ENCODE peak calls at places on chromosome 18, in four cellular contexts. J, T, I and F are unnamed samples. For H3K36me3, the result is how much of the 10 kb centered on the place peaks cover.

GRCh38 chr18:31511098-31511497 is 13.1 kb downstream of the DSG2 start:
- DNase-seq in J (no peak), T (no peak), I (no peak), F (no peak)

GRCh38 chr18:34158881-34159690 is 65.6 kb downstream of the NOL4 start:
- DNase-seq in J (peak), T (peak), I (no peak), F (no peak)

GRCh38 chr18:11052800-11053199 is 96.6 kb downstream of the PIEZO2 start:
- DNase-seq in J (peak), T (no peak), I (no peak), F (no peak)

GRCh38 chr18:28706397-28706796 is 529.5 kb upstream of the CDH2 start:
- DNase-seq in J (no peak), T (no peak), I (no peak), F (no peak)

GRCh38 chr18:76437011-76437410 is 58.0 kb downstream of the ZNF516 start:
- DNase-seq in J (no peak), T (no peak), I (peak), F (no peak)

GRCh38 chr18:34342960-34343359 is 118.2 kb upstream of the NOL4 start:
- DNase-seq in J (no peak), T (no peak), I (no peak), F (no peak)

GRCh38 chr18:63342206-63342605 is 22.6 kb upstream of the BCL2 start:
- DNase-seq in J (peak), T (peak), I (no peak), F (no peak)

GRCh38 chr18:76657428-76657827 is 162.4 kb upstream of the ZNF516 start:
- DNase-seq in J (no peak), T (peak), I (no peak), F (no peak)

GRCh38 chr18:21281611-21282010 is 39.6 kb downstream of the GREB1L start:
- DNase-seq in J (no peak), T (no peak), I (no peak), F (no peak)

GRCh38 chr18:48668466-48669179 is 129.8 kb downstream of the CTIF start:
- DNase-seq in J (no peak), T (no peak), I (no peak), F (no peak)

GRCh38 chr18:37671530-37671929 is 105.9 kb upstream of the CELF4 start:
- DNase-seq in J (no peak), T (no peak), I (no peak), F (no peak)

GRCh38 chr18:36139251-36139650 is 9.6 kb downstream of the ELP2 start:
- DNase-seq in J (no peak), T (no peak), I (no peak), F (no peak)

GRCh38 chr18:8081267-8081666 is 514.2 kb downstream of the PTPRM start:
- DNase-seq in J (no peak), T (no peak), I (no peak), F (no peak)

GRCh38 chr18:55950379-55951166 is 362.6 kb upstream of the TCF4 start:
- DNase-seq in J (no peak), T (peak), I (no peak), F (no peak)

GRCh38 chr18:8478166-8478967 is 130.9 kb upstream of the RAB12 start:
- DNase-seq in J (peak), T (peak), I (peak), F (no peak)

GRCh38 chr18:54961868-54962267 is 2.6 kb upstream of the CCDC68 start:
- DNase-seq in J (no peak), T (no peak), I (no peak), F (no peak)

GRCh38 chr18:25350561-25351201 is 1.3 kb downstream of the ZNF521 start:
- DNase-seq in J (peak), T (peak), I (peak), F (no peak)

GRCh38 chr18:65835881-65836280 is 85.1 kb downstream of the CDH7 start:
- DNase-seq in J (no peak), T (no peak), I (no peak), F (no peak)

GRCh38 chr18:65671621-65672415 is 79.0 kb upstream of the CDH7 start:
- DNase-seq in J (no peak), T (no peak), I (no peak), F (no peak)

GRCh38 chr18:70243545-70243944 is 38.1 kb upstream of the RTTN start:
- DNase-seq in J (no peak), T (no peak), I (no peak), F (no peak)

GRCh38 chr18:11661430-11661829 is 27.6 kb upstream of the GNAL start:
- DNase-seq in J (peak), T (no peak), I (no peak), F (no peak)

GRCh38 chr18:36901277-36901701 is 72.4 kb downstream of the KIAA1328 start:
- DNase-seq in J (peak), T (no peak), I (no peak), F (no peak)

GRCh38 chr18:44130365-44130942 is 550.2 kb upstream of the SETBP1 start:
- DNase-seq in J (peak), T (peak), I (no peak), F (no peak)

GRCh38 chr18:77131100-77131651 is 1.4 kb downstream of the MBP start:
- DNase-seq in J (peak), T (no peak), I (peak), F (no peak)

GRCh38 chr18:67692811-67693210 is 176.3 kb upstream of the DSEL start:
- DNase-seq in J (no peak), T (no peak), I (no peak), F (no peak)

GRCh38 chr18:74351354-74351753 is 35.7 kb downstream of the C18orf63 start:
- DNase-seq in J (peak), T (no peak), I (no peak), F (no peak)

GRCh38 chr18:75128051-75128605 is 80.8 kb downstream of the PTGR3 start:
- DNase-seq in J (no peak), T (peak), I (no peak), F (no peak)

DNA sequence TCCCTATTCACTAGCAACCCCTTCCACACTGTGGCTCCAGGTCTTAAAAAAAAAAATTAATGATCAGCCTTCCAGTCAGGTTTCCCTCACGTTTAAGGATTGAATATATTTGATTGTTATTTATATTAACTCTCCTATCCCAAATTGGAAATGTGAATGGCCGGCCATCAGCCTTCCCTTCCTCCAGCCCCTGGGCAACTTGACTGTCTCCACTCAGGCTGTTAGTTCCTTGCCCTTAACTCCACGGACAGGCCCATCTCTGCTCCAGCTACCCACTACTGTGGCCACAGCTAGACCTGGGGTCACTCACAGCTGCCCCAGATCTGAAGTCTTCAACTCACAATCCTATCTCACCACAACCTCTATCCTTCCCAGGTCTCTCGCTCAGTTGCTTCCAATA is 39.9 kb downstream of the THOC1 start:
- DNase-seq in J (no peak), T (no peak), I (no peak), F (no peak)
- H3K36me3 ChIP-seq in J (under half), T (half or more), I (under half), F (under half)

GRCh38 chr18:3251963-3252277 is 4.3 kb downstream of the MYL12A start:
- DNase-seq in J (no peak), T (no peak), I (no peak), F (no peak)
- H3K36me3 ChIP-seq in J (under half), T (under half), I (half or more), F (under half)

GRCh38 chr18:68696937-68697336 is 18.0 kb downstream of the TMX3 start:
- DNase-seq in J (no peak), T (no peak), I (no peak), F (no peak)

GRCh38 chr18:68694316-68694715 is 20.6 kb downstream of the TMX3 start:
- DNase-seq in J (no peak), T (no peak), I (no peak), F (no peak)

GRCh38 chr18:68699043-68699442 is 15.9 kb downstream of the TMX3 start:
- DNase-seq in J (peak), T (no peak), I (no peak), F (no peak)

DNA sequence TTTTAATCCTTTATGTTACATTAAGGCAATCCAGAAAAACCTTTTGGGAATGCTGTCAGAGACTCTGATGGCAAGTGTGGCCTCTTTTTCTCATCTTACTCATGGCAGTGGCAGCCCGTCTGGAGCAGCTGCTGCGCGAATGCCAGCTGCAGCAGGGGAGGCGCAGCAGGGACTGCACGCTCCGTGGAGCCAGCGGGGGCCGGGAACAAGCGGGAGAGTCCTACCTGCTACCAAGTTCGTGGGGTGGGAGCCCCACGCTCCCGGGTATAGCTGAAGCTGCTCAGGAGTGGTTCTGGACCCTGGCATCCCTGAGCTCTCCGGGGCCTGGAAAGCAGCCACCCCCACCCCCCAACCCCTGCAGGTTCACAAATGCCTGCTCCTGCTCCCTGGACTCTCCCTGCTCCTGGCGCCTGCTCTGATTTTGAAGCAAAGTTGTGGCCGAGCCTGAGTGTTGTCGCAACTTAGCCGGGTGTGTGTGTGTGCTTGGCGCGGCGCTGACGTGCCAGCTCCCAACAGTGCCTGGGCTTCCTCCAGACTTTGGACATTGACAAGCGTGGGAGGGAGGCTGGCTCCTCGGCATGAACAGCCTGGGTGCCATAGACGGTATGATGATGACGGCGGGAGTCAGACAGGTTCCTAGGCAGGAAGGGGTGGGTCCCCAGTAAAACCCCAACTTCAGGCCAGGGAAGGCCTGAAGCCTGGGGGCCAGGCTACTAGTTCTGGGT is 21.7 kb downstream of the TMX3 start:
- DNase-seq in J (no peak), T (no peak), I (no peak), F (no peak)
- H3K36me3 ChIP-seq in J (under half), T (under half), I (half or more), F (under half)

GRCh38 chr18:47110875-47111274 is 39.4 kb downstream of the HDHD2 start:
- DNase-seq in J (no peak), T (no peak), I (no peak), F (no peak)
- H3K36me3 ChIP-seq in J (under half), T (under half), I (half or more), F (half or more)

DNA sequence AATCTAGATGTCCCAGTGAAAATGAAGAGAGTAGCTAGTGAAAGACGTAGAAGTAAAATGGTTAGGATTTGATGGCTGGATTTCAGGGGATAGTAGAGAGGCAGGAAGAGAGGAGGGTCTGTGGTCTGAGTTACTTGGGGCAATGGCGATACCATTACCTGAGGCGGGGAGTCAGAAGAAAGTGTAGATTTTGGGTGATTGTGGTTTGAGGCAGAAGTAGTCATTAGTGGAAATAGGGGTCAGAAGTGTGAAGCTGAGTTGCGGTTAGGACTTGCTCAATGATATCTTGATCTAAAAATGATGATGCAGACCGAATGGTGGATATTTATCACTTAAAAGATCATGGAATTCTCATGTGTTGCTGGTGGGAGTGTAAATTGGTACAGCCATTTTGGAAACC is 41.0 kb downstream of the CEP192 start:
- DNase-seq in J (no peak), T (no peak), I (no peak), F (no peak)
- H3K36me3 ChIP-seq in J (under half), T (half or more), I (under half), F (half or more)

GRCh38 chr18:23551978-23552377 is 34.3 kb downstream of the NPC1 start:
- DNase-seq in J (no peak), T (no peak), I (no peak), F (no peak)
- H3K36me3 ChIP-seq in J (under half), T (under half), I (half or more), F (under half)

GRCh38 chr18:58292675-58293074 is 248.6 kb downstream of the NEDD4L start:
- DNase-seq in J (no peak), T (no peak), I (no peak), F (no peak)

GRCh38 chr18:58291131-58291530 is 247.1 kb downstream of the NEDD4L start:
- DNase-seq in J (no peak), T (no peak), I (no peak), F (no peak)

GRCh38 chr18:58288922-58289797 is 245.1 kb downstream of the NEDD4L start:
- DNase-seq in J (no peak), T (no peak), I (no peak), F (no peak)

GRCh38 chr18:58287626-58288289 is 243.7 kb downstream of the NEDD4L start:
- DNase-seq in J (no peak), T (no peak), I (no peak), F (no peak)

DNA sequence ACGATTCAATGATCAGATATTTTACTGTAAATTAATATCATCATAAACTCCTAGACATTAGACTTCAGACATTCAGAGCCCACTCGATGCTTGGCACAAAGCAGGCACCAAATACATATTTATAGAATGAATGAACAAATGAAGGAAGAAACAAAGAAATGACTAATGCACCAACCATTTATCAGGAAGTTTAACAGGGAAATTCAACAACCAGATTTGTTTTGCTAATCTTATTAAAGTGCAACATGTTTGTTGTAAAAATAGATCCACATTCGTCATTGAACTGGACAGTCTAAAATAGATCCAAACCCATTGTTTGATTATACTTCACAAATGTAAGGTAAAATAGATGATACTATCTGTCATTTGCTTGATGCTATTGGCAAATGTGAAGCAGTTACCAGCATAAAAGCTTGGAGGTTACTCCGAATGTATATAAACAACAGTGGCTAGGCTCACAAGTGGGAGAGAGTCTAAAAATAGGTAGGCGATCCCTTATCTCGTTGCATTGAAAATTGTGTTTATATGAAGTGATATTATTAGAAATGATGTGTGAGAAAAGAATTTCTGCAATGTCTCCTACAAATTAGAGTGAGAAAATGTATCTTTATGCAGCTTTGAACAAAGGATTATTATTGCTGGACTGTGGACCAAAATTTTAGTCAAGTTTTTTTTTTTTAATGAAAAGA is 246.2 kb downstream of the NEDD4L start:
- DNase-seq in J (no peak), T (no peak), I (no peak), F (no peak)
- H3K36me3 ChIP-seq in J (under half), T (under half), I (under half), F (under half)

GRCh38 chr18:59340312-59340711 is 18.8 kb downstream of the LMAN1 start:
- DNase-seq in J (no peak), T (no peak), I (no peak), F (no peak)

GRCh38 chr18:59340817-59341216 is 18.2 kb downstream of the LMAN1 start:
- DNase-seq in J (no peak), T (no peak), I (no peak), F (no peak)

GRCh38 chr18:59345556-59345955 is 13.5 kb downstream of the LMAN1 start:
- DNase-seq in J (no peak), T (no peak), I (no peak), F (no peak)

GRCh38 chr18:59343916-59344315 is 15.1 kb downstream of the LMAN1 start:
- DNase-seq in J (no peak), T (no peak), I (no peak), F (no peak)

DNA sequence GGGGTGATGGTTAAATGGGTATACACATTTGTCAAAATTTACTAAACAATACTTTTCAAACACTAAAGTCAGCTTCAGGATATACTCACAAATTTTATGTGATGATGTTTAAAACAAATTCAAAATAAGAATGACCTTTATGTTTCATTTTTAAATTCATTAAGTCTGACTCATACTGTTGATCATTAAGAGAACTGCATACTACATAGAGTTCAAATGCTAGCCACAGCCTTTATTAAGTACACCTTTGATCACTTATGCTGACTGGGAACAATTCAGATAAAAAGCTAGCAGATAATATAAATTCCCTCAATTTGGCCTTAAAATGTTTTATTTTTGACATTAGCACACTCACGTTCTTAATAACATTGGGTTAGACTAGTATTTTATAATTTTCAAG is 14.1 kb downstream of the LMAN1 start:
- DNase-seq in J (no peak), T (no peak), I (no peak), F (no peak)
- H3K36me3 ChIP-seq in J (half or more), T (half or more), I (half or more), F (under half)

DNA sequence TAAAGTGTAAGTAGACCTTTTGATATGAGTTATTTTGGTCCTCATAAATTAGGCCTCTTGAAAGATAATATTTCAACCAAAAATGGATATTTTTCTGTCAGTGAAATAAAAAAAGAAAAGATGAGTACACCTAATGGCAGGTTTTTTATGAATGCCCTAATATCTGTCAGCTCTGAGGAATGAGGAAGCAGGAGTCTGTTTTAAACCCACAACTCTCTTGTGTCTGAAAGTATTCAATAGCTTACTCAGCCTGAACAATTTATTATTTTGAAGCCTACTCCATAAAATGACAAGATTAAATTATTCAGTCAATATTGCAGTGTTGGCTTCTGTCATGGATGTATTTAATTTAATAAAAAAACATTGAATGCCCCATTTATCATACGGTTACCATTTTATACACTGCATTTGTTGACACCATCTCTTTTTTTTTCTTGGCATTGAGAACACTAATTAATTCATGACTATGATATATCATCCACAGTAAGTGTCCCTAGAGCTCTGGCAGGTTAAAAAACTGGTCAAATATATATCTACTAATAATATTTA is 548.2 kb downstream of the CBLN2 start:
- DNase-seq in J (no peak), T (no peak), I (no peak), F (no peak)
- H3K36me3 ChIP-seq in J (under half), T (under half), I (under half), F (under half)

GRCh38 chr18:671405-671804 is 14.0 kb downstream of the TYMS start:
- DNase-seq in J (no peak), T (no peak), I (no peak), F (no peak)
- H3K36me3 ChIP-seq in J (under half), T (half or more), I (under half), F (under half)